ENCODE peak calls at places on chromosomes 2 and 18, in ten cellular contexts. One of them, this sample, is unnamed.

GRCh38 chr18:56891870-56892269 is 240.7 kb downstream of the WDR7 start:
- DNase-seq in fibroblast of lung: no peak
- DNase-seq in mesendoderm: no peak
- DNase-seq in Peyer's patch: no peak
- DNase-seq in astrocyte: no peak
- DNase-seq in IMR-90: no peak
- DNase-seq in CD8-positive, alpha-beta memory T cell: no peak
- DNase-seq in CD8-positive, alpha-beta T cell: no peak
- DNase-seq in upper lobe of right lung: no peak
- DNase-seq in esophagus squamous epithelium: no peak
- DNase-seq in this sample: no peak

GRCh38 chr2:20432714-20433113 is 14.2 kb upstream of the RHOB start:
- DNase-seq in IMR-90: no peak
- DNase-seq in Peyer's patch: no peak
- DNase-seq in CD8-positive, alpha-beta T cell: no peak
- DNase-seq in mesendoderm: no peak
- DNase-seq in CD8-positive, alpha-beta memory T cell: no peak
- DNase-seq in esophagus squamous epithelium: no peak
- DNase-seq in fibroblast of lung: no peak
- DNase-seq in astrocyte: no peak
- DNase-seq in upper lobe of right lung: no peak
- DNase-seq in this sample: no peak

GRCh38 chr2:164813535-164813934 is 28.1 kb downstream of the COBLL1 start:
- DNase-seq in Peyer's patch: no peak
- DNase-seq in IMR-90: no peak
- DNase-seq in CD8-positive, alpha-beta memory T cell: no peak
- DNase-seq in mesendoderm: no peak
- DNase-seq in upper lobe of right lung: no peak
- DNase-seq in esophagus squamous epithelium: no peak
- DNase-seq in astrocyte: no peak
- DNase-seq in fibroblast of lung: no peak
- DNase-seq in CD8-positive, alpha-beta T cell: no peak
- DNase-seq in this sample: no peak

GRCh38 chr2:72745679-72746368 is 80.0 kb downstream of the EXOC6B start:
- DNase-seq in Peyer's patch: no peak
- DNase-seq in astrocyte: peak; percentile 46
- DNase-seq in CD8-positive, alpha-beta memory T cell: no peak
- DNase-seq in IMR-90: peak; percentile 78
- DNase-seq in mesendoderm: peak; percentile 71
- DNase-seq in esophagus squamous epithelium: no peak
- DNase-seq in upper lobe of right lung: no peak
- DNase-seq in fibroblast of lung: peak; percentile 83
- DNase-seq in CD8-positive, alpha-beta T cell: no peak
- DNase-seq in this sample: no peak

GRCh38 chr2:228507870-228508269 is 326.4 kb upstream of the SPHKAP start:
- DNase-seq in esophagus squamous epithelium: no peak
- DNase-seq in CD8-positive, alpha-beta memory T cell: no peak
- DNase-seq in fibroblast of lung: peak; percentile 3
- DNase-seq in mesendoderm: peak; percentile 83
- DNase-seq in IMR-90: no peak
- DNase-seq in Peyer's patch: no peak
- DNase-seq in astrocyte: no peak
- DNase-seq in CD8-positive, alpha-beta T cell: no peak
- DNase-seq in upper lobe of right lung: no peak
- DNase-seq in this sample: no peak

GRCh38 chr18:76348267-76349066 is 146.6 kb downstream of the ZNF516 start:
- DNase-seq in mesendoderm: peak; percentile 16
- DNase-seq in upper lobe of right lung: no peak
- DNase-seq in CD8-positive, alpha-beta T cell: no peak
- DNase-seq in CD8-positive, alpha-beta memory T cell: no peak
- DNase-seq in IMR-90: no peak
- DNase-seq in fibroblast of lung: no peak
- DNase-seq in astrocyte: no peak
- DNase-seq in Peyer's patch: no peak
- DNase-seq in esophagus squamous epithelium: no peak
- DNase-seq in this sample: no peak

GRCh38 chr18:21599585-21600525 is 649 bp downstream of the ESCO1 start:
- DNase-seq in Peyer's patch: peak; percentile 55
- DNase-seq in mesendoderm: peak; percentile 21
- DNase-seq in upper lobe of right lung: peak; percentile 90
- DNase-seq in CD8-positive, alpha-beta T cell: no peak
- DNase-seq in CD8-positive, alpha-beta memory T cell: no peak
- DNase-seq in fibroblast of lung: no peak
- DNase-seq in esophagus squamous epithelium: peak; percentile 63
- DNase-seq in IMR-90: peak; percentile 9
- DNase-seq in astrocyte: no peak
- DNase-seq in this sample: peak; percentile 65

GRCh38 chr2:96964221-96964905 is 22.0 kb downstream of the FAM178B start:
- DNase-seq in mesendoderm: no peak
- DNase-seq in CD8-positive, alpha-beta T cell: no peak
- DNase-seq in fibroblast of lung: no peak
- DNase-seq in IMR-90: no peak
- DNase-seq in Peyer's patch: no peak
- DNase-seq in esophagus squamous epithelium: no peak
- DNase-seq in astrocyte: no peak
- DNase-seq in upper lobe of right lung: no peak
- DNase-seq in CD8-positive, alpha-beta memory T cell: no peak
- DNase-seq in this sample: no peak

GRCh38 chr18:50065039-50065438 is 129.9 kb downstream of the MYO5B start:
- DNase-seq in Peyer's patch: no peak
- DNase-seq in upper lobe of right lung: no peak
- DNase-seq in CD8-positive, alpha-beta T cell: no peak
- DNase-seq in astrocyte: no peak
- DNase-seq in CD8-positive, alpha-beta memory T cell: no peak
- DNase-seq in esophagus squamous epithelium: no peak
- DNase-seq in IMR-90: no peak
- DNase-seq in fibroblast of lung: no peak
- DNase-seq in mesendoderm: no peak
- DNase-seq in this sample: no peak

GRCh38 chr2:4828682-4829374 is 863.4 kb upstream of the SOX11 start:
- DNase-seq in esophagus squamous epithelium: no peak
- DNase-seq in IMR-90: no peak
- DNase-seq in CD8-positive, alpha-beta T cell: no peak
- DNase-seq in mesendoderm: no peak
- DNase-seq in Peyer's patch: no peak
- DNase-seq in CD8-positive, alpha-beta memory T cell: no peak
- DNase-seq in upper lobe of right lung: no peak
- DNase-seq in fibroblast of lung: no peak
- DNase-seq in astrocyte: no peak
- DNase-seq in this sample: no peak

GRCh38 chr2:102992607-102993006 is 230.8 kb downstream of the TMEM182 start:
- DNase-seq in fibroblast of lung: no peak
- DNase-seq in CD8-positive, alpha-beta memory T cell: no peak
- DNase-seq in mesendoderm: no peak
- DNase-seq in upper lobe of right lung: no peak
- DNase-seq in IMR-90: no peak
- DNase-seq in astrocyte: no peak
- DNase-seq in esophagus squamous epithelium: no peak
- DNase-seq in CD8-positive, alpha-beta T cell: no peak
- DNase-seq in Peyer's patch: no peak
- DNase-seq in this sample: no peak

GRCh38 chr18:56702946-56703345 is 51.8 kb downstream of the WDR7 start:
- DNase-seq in astrocyte: peak; percentile 11
- DNase-seq in CD8-positive, alpha-beta memory T cell: no peak
- DNase-seq in esophagus squamous epithelium: no peak
- DNase-seq in upper lobe of right lung: no peak
- DNase-seq in IMR-90: peak; percentile 50
- DNase-seq in Peyer's patch: no peak
- DNase-seq in CD8-positive, alpha-beta T cell: peak; percentile 15
- DNase-seq in fibroblast of lung: peak; percentile 51
- DNase-seq in mesendoderm: peak; percentile 36
- DNase-seq in this sample: no peak

GRCh38 chr2:239596792-239597191 is 196.0 kb upstream of the HDAC4 start:
- DNase-seq in fibroblast of lung: no peak
- DNase-seq in esophagus squamous epithelium: no peak
- DNase-seq in upper lobe of right lung: peak; percentile 31
- DNase-seq in Peyer's patch: no peak
- DNase-seq in astrocyte: no peak
- DNase-seq in mesendoderm: no peak
- DNase-seq in IMR-90: no peak
- DNase-seq in CD8-positive, alpha-beta memory T cell: no peak
- DNase-seq in CD8-positive, alpha-beta T cell: no peak
- DNase-seq in this sample: no peak

GRCh38 chr18:21406111-21406510 is 164.1 kb downstream of the GREB1L start:
- DNase-seq in Peyer's patch: no peak
- DNase-seq in upper lobe of right lung: no peak
- DNase-seq in IMR-90: no peak
- DNase-seq in esophagus squamous epithelium: no peak
- DNase-seq in astrocyte: peak; percentile 42
- DNase-seq in fibroblast of lung: no peak
- DNase-seq in mesendoderm: no peak
- DNase-seq in CD8-positive, alpha-beta T cell: no peak
- DNase-seq in CD8-positive, alpha-beta memory T cell: no peak
- DNase-seq in this sample: no peak

GRCh38 chr18:43571078-43571689 is 293.9 kb upstream of the SYT4 start:
- DNase-seq in mesendoderm: peak; percentile 51
- DNase-seq in esophagus squamous epithelium: no peak
- DNase-seq in CD8-positive, alpha-beta T cell: no peak
- DNase-seq in astrocyte: peak; percentile 7
- DNase-seq in Peyer's patch: no peak
- DNase-seq in fibroblast of lung: peak; percentile 67
- DNase-seq in CD8-positive, alpha-beta memory T cell: no peak
- DNase-seq in upper lobe of right lung: no peak
- DNase-seq in IMR-90: peak; percentile 47
- DNase-seq in this sample: no peak

GRCh38 chr2:205692095-205692494 is 9.8 kb downstream of the NRP2 start:
- DNase-seq in CD8-positive, alpha-beta T cell: no peak
- DNase-seq in esophagus squamous epithelium: no peak
- DNase-seq in mesendoderm: no peak
- DNase-seq in IMR-90: peak; percentile 57
- DNase-seq in fibroblast of lung: peak; percentile 44
- DNase-seq in Peyer's patch: no peak
- DNase-seq in astrocyte: peak; percentile 76
- DNase-seq in upper lobe of right lung: no peak
- DNase-seq in CD8-positive, alpha-beta memory T cell: no peak
- DNase-seq in this sample: no peak
- H3K4me1 ChIP-seq in CD8-positive, alpha-beta T cell: no peaks in the 10 kb centered on the region
- H3K4me1 ChIP-seq in esophagus squamous epithelium: peaks cover 10% of the 10 kb centered on the region
- H3K4me1 ChIP-seq in mesendoderm: peaks cover 28% of the 10 kb centered on the region
- H3K4me1 ChIP-seq in IMR-90: peaks cover 34% of the 10 kb centered on the region
- H3K4me1 ChIP-seq in fibroblast of lung: no peaks in the 10 kb centered on the region
- H3K4me1 ChIP-seq in Peyer's patch: no peaks in the 10 kb centered on the region
- H3K4me1 ChIP-seq in astrocyte: peaks cover 51% of the 10 kb centered on the region
- H3K4me1 ChIP-seq in upper lobe of right lung: peaks cover 10% of the 10 kb centered on the region
- H3K4me1 ChIP-seq in CD8-positive, alpha-beta memory T cell: no peaks in the 10 kb centered on the region
- H3K4me1 ChIP-seq in this sample: no peaks in the 10 kb centered on the region

GRCh38 chr2:74756356-74756890 is 77.5 kb upstream of the HK2 start:
- DNase-seq in mesendoderm: no peak
- DNase-seq in IMR-90: peak; percentile 22
- DNase-seq in esophagus squamous epithelium: no peak
- DNase-seq in Peyer's patch: no peak
- DNase-seq in upper lobe of right lung: no peak
- DNase-seq in CD8-positive, alpha-beta T cell: no peak
- DNase-seq in CD8-positive, alpha-beta memory T cell: no peak
- DNase-seq in fibroblast of lung: peak; percentile 19
- DNase-seq in astrocyte: no peak
- DNase-seq in this sample: no peak
- H3K4me1 ChIP-seq in mesendoderm: no peaks in the 10 kb centered on the region
- H3K4me1 ChIP-seq in IMR-90: peaks cover 2% of the 10 kb centered on the region
- H3K4me1 ChIP-seq in esophagus squamous epithelium: no peaks in the 10 kb centered on the region
- H3K4me1 ChIP-seq in Peyer's patch: no peaks in the 10 kb centered on the region
- H3K4me1 ChIP-seq in upper lobe of right lung: peaks cover 5% of the 10 kb centered on the region
- H3K4me1 ChIP-seq in CD8-positive, alpha-beta T cell: no peaks in the 10 kb centered on the region
- H3K4me1 ChIP-seq in CD8-positive, alpha-beta memory T cell: no peaks in the 10 kb centered on the region
- H3K4me1 ChIP-seq in fibroblast of lung: no peaks in the 10 kb centered on the region
- H3K4me1 ChIP-seq in astrocyte: no peaks in the 10 kb centered on the region
- H3K4me1 ChIP-seq in this sample: no peaks in the 10 kb centered on the region

GRCh38 chr2:73927344-73927743 is 664 bp downstream of the DGUOK start:
- DNase-seq in esophagus squamous epithelium: no peak
- DNase-seq in mesendoderm: no peak
- DNase-seq in IMR-90: no peak
- DNase-seq in CD8-positive, alpha-beta memory T cell: no peak
- DNase-seq in Peyer's patch: no peak
- DNase-seq in fibroblast of lung: no peak
- DNase-seq in upper lobe of right lung: no peak
- DNase-seq in astrocyte: no peak
- DNase-seq in CD8-positive, alpha-beta T cell: no peak
- DNase-seq in this sample: no peak

GRCh38 chr2:73928995-73929394 is 2.3 kb downstream of the DGUOK start:
- DNase-seq in upper lobe of right lung: no peak
- DNase-seq in Peyer's patch: no peak
- DNase-seq in astrocyte: no peak
- DNase-seq in CD8-positive, alpha-beta memory T cell: no peak
- DNase-seq in esophagus squamous epithelium: no peak
- DNase-seq in IMR-90: no peak
- DNase-seq in mesendoderm: no peak
- DNase-seq in CD8-positive, alpha-beta T cell: no peak
- DNase-seq in fibroblast of lung: no peak
- DNase-seq in this sample: no peak

GRCh38 chr2:73933194-73933593 is 6.5 kb downstream of the DGUOK start:
- DNase-seq in CD8-positive, alpha-beta memory T cell: no peak
- DNase-seq in IMR-90: peak; percentile 27
- DNase-seq in mesendoderm: no peak
- DNase-seq in upper lobe of right lung: no peak
- DNase-seq in CD8-positive, alpha-beta T cell: no peak
- DNase-seq in fibroblast of lung: no peak
- DNase-seq in Peyer's patch: no peak
- DNase-seq in esophagus squamous epithelium: no peak
- DNase-seq in astrocyte: no peak
- DNase-seq in this sample: no peak

GRCh38 chr2:73931531-73932500 is 5.1 kb downstream of the DGUOK start:
- DNase-seq in IMR-90: peak; percentile 69
- DNase-seq in CD8-positive, alpha-beta T cell: no peak
- DNase-seq in CD8-positive, alpha-beta memory T cell: no peak
- DNase-seq in Peyer's patch: no peak
- DNase-seq in mesendoderm: no peak
- DNase-seq in fibroblast of lung: peak; percentile 32
- DNase-seq in esophagus squamous epithelium: no peak
- DNase-seq in upper lobe of right lung: no peak
- DNase-seq in astrocyte: peak; percentile 69
- DNase-seq in this sample: no peak

GRCh38 chr2:73930386-73930785 is 3.7 kb downstream of the DGUOK start:
- DNase-seq in upper lobe of right lung: no peak
- DNase-seq in fibroblast of lung: no peak
- DNase-seq in mesendoderm: no peak
- DNase-seq in CD8-positive, alpha-beta T cell: no peak
- DNase-seq in Peyer's patch: no peak
- DNase-seq in IMR-90: no peak
- DNase-seq in astrocyte: no peak
- DNase-seq in esophagus squamous epithelium: no peak
- DNase-seq in CD8-positive, alpha-beta memory T cell: no peak
- DNase-seq in this sample: no peak
- H3K4me1 ChIP-seq in upper lobe of right lung: peaks cover 21% of the 10 kb centered on the region
- H3K4me1 ChIP-seq in fibroblast of lung: peaks cover 6% of the 10 kb centered on the region
- H3K4me1 ChIP-seq in mesendoderm: no peaks in the 10 kb centered on the region
- H3K4me1 ChIP-seq in CD8-positive, alpha-beta T cell: peaks cover 54% of the 10 kb centered on the region
- H3K4me1 ChIP-seq in Peyer's patch: peaks cover 8% of the 10 kb centered on the region
- H3K4me1 ChIP-seq in IMR-90: peaks cover 10% of the 10 kb centered on the region
- H3K4me1 ChIP-seq in astrocyte: peaks cover 18% of the 10 kb centered on the region
- H3K4me1 ChIP-seq in esophagus squamous epithelium: peaks cover 9% of the 10 kb centered on the region
- H3K4me1 ChIP-seq in CD8-positive, alpha-beta memory T cell: peaks cover 56% of the 10 kb centered on the region
- H3K4me1 ChIP-seq in this sample: peaks cover 5% of the 10 kb centered on the region

DNA sequence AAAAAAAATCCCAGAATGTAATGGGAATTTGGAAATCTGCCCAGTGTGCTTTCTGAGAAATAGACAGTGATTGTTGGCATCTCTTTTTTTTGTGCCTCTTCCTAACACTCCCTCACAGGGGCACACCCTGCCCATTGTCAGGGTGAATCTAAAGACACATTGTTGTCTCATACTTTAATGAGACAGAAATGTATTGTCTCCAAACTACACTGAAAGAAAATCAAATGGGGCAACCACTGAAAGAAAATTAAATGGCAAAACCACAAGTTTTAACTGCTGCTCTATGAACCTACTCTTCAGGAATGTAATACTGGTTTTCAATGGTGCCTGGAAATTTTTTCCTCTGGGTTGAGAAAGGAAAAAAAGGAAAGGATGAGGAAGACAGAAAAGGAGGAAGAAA is 43.2 kb upstream of the GLS start:
- DNase-seq in CD8-positive, alpha-beta memory T cell: no peak
- DNase-seq in astrocyte: peak; percentile 72
- DNase-seq in CD8-positive, alpha-beta T cell: no peak
- DNase-seq in fibroblast of lung: peak; percentile 47
- DNase-seq in upper lobe of right lung: no peak
- DNase-seq in esophagus squamous epithelium: no peak
- DNase-seq in Peyer's patch: no peak
- DNase-seq in mesendoderm: no peak
- DNase-seq in IMR-90: peak; percentile 48
- DNase-seq in this sample: no peak
- H3K4me1 ChIP-seq in CD8-positive, alpha-beta memory T cell: no peaks in the 10 kb centered on the region
- H3K4me1 ChIP-seq in astrocyte: peaks cover 40% of the 10 kb centered on the region
- H3K4me1 ChIP-seq in CD8-positive, alpha-beta T cell: no peaks in the 10 kb centered on the region
- H3K4me1 ChIP-seq in fibroblast of lung: peaks cover 28% of the 10 kb centered on the region
- H3K4me1 ChIP-seq in upper lobe of right lung: peaks cover 5% of the 10 kb centered on the region
- H3K4me1 ChIP-seq in esophagus squamous epithelium: no peaks in the 10 kb centered on the region
- H3K4me1 ChIP-seq in Peyer's patch: no peaks in the 10 kb centered on the region
- H3K4me1 ChIP-seq in mesendoderm: no peaks in the 10 kb centered on the region
- H3K4me1 ChIP-seq in IMR-90: peaks cover 16% of the 10 kb centered on the region
- H3K4me1 ChIP-seq in this sample: peaks cover 4% of the 10 kb centered on the region